ENCODE peak calls at places on chromosomes 2 and 18, in eight cellular contexts. One of them, this sample, is unnamed.

GRCh38 chr2:162175720-162176119 is 23.7 kb upstream of the GCG start:
- DNase-seq in HEK293T: no peak
- DNase-seq in EL: no peak
- DNase-seq in stimulated activated CD8-positive, alpha-beta memory T cell treated with anti-CD3 and anti-CD28 coated beads, Interleukin-2, amount 100 ng/mL, for 48 hours: no peak
- DNase-seq in activated CD4-positive, alpha-beta T cell treated with anti-CD3 and anti-CD28 coated beads, Interleukin-2, amount 10 ng/mL, durations not matched to agents 7 days and 5 days: no peak
- DNase-seq in Daoy: no peak
- DNase-seq in EH: no peak
- DNase-seq in NCI-H1092 treated with DMSO at 0.1 percent for 48 hours: no peak
- DNase-seq in this sample: no peak

GRCh38 chr2:45242161-45242741 is 233.0 kb upstream of the SIX2 start:
- DNase-seq in Daoy: peak; percentile 68
- DNase-seq in NCI-H1092 treated with DMSO at 0.1 percent for 48 hours: peak; percentile 33
- DNase-seq in EL: peak; percentile 47
- DNase-seq in EH: peak; percentile 55
- DNase-seq in HEK293T: no peak
- DNase-seq in activated CD4-positive, alpha-beta T cell treated with anti-CD3 and anti-CD28 coated beads, Interleukin-2, amount 10 ng/mL, durations not matched to agents 7 days and 5 days: no peak
- DNase-seq in stimulated activated CD8-positive, alpha-beta memory T cell treated with anti-CD3 and anti-CD28 coated beads, Interleukin-2, amount 100 ng/mL, for 48 hours: no peak
- DNase-seq in this sample: no peak

GRCh38 chr18:44680271-44681038 is at the start of gene SETBP1:
- DNase-seq in Daoy: peak; percentile 62
- DNase-seq in EH: peak; percentile 17
- DNase-seq in NCI-H1092 treated with DMSO at 0.1 percent for 48 hours: peak; percentile 83
- DNase-seq in stimulated activated CD8-positive, alpha-beta memory T cell treated with anti-CD3 and anti-CD28 coated beads, Interleukin-2, amount 100 ng/mL, for 48 hours: peak; percentile 35
- DNase-seq in activated CD4-positive, alpha-beta T cell treated with anti-CD3 and anti-CD28 coated beads, Interleukin-2, amount 10 ng/mL, durations not matched to agents 7 days and 5 days: peak; percentile 9
- DNase-seq in HEK293T: peak; percentile 31
- DNase-seq in EL: peak; percentile 49
- DNase-seq in this sample: no peak

GRCh38 chr2:47002480-47003381 is 87.1 kb upstream of the MCFD2 start:
- DNase-seq in HEK293T: no peak
- DNase-seq in Daoy: peak; percentile 35
- DNase-seq in NCI-H1092 treated with DMSO at 0.1 percent for 48 hours: peak; percentile 36
- DNase-seq in stimulated activated CD8-positive, alpha-beta memory T cell treated with anti-CD3 and anti-CD28 coated beads, Interleukin-2, amount 100 ng/mL, for 48 hours: no peak
- DNase-seq in EL: no peak
- DNase-seq in activated CD4-positive, alpha-beta T cell treated with anti-CD3 and anti-CD28 coated beads, Interleukin-2, amount 10 ng/mL, durations not matched to agents 7 days and 5 days: no peak
- DNase-seq in EH: peak; percentile 41
- DNase-seq in this sample: no peak

GRCh38 chr18:79899609-79900435 is 51.6 kb downstream of the SLC66A2 start:
- DNase-seq in NCI-H1092 treated with DMSO at 0.1 percent for 48 hours: no peak
- DNase-seq in activated CD4-positive, alpha-beta T cell treated with anti-CD3 and anti-CD28 coated beads, Interleukin-2, amount 10 ng/mL, durations not matched to agents 7 days and 5 days: no peak
- DNase-seq in HEK293T: no peak
- DNase-seq in EH: no peak
- DNase-seq in stimulated activated CD8-positive, alpha-beta memory T cell treated with anti-CD3 and anti-CD28 coated beads, Interleukin-2, amount 100 ng/mL, for 48 hours: no peak
- DNase-seq in EL: no peak
- DNase-seq in Daoy: no peak
- DNase-seq in this sample: no peak

GRCh38 chr2:237012577-237013237 is 73.0 kb upstream of the COPS8 start:
- DNase-seq in HEK293T: no peak
- DNase-seq in EH: no peak
- DNase-seq in activated CD4-positive, alpha-beta T cell treated with anti-CD3 and anti-CD28 coated beads, Interleukin-2, amount 10 ng/mL, durations not matched to agents 7 days and 5 days: no peak
- DNase-seq in EL: no peak
- DNase-seq in NCI-H1092 treated with DMSO at 0.1 percent for 48 hours: no peak
- DNase-seq in stimulated activated CD8-positive, alpha-beta memory T cell treated with anti-CD3 and anti-CD28 coated beads, Interleukin-2, amount 100 ng/mL, for 48 hours: no peak
- DNase-seq in Daoy: peak; percentile 46
- DNase-seq in this sample: no peak

GRCh38 chr2:236047886-236048540 is 120.2 kb downstream of the GBX2 start:
- DNase-seq in NCI-H1092 treated with DMSO at 0.1 percent for 48 hours: no peak
- DNase-seq in EL: no peak
- DNase-seq in EH: no peak
- DNase-seq in HEK293T: no peak
- DNase-seq in stimulated activated CD8-positive, alpha-beta memory T cell treated with anti-CD3 and anti-CD28 coated beads, Interleukin-2, amount 100 ng/mL, for 48 hours: no peak
- DNase-seq in activated CD4-positive, alpha-beta T cell treated with anti-CD3 and anti-CD28 coated beads, Interleukin-2, amount 10 ng/mL, durations not matched to agents 7 days and 5 days: no peak
- DNase-seq in Daoy: no peak
- DNase-seq in this sample: no peak

GRCh38 chr2:212842544-212843185 is 304.1 kb upstream of the ERBB4 start:
- DNase-seq in EH: peak; percentile 89
- DNase-seq in stimulated activated CD8-positive, alpha-beta memory T cell treated with anti-CD3 and anti-CD28 coated beads, Interleukin-2, amount 100 ng/mL, for 48 hours: no peak
- DNase-seq in NCI-H1092 treated with DMSO at 0.1 percent for 48 hours: no peak
- DNase-seq in activated CD4-positive, alpha-beta T cell treated with anti-CD3 and anti-CD28 coated beads, Interleukin-2, amount 10 ng/mL, durations not matched to agents 7 days and 5 days: no peak
- DNase-seq in Daoy: peak; percentile 50
- DNase-seq in EL: peak; percentile 93
- DNase-seq in HEK293T: no peak
- DNase-seq in this sample: no peak

GRCh38 chr2:127049927-127050802 is 56.8 kb downstream of the BIN1 start:
- DNase-seq in activated CD4-positive, alpha-beta T cell treated with anti-CD3 and anti-CD28 coated beads, Interleukin-2, amount 10 ng/mL, durations not matched to agents 7 days and 5 days: peak; percentile 60
- DNase-seq in NCI-H1092 treated with DMSO at 0.1 percent for 48 hours: peak; percentile 20
- DNase-seq in EL: peak; percentile 49
- DNase-seq in Daoy: peak; percentile 70
- DNase-seq in HEK293T: peak; percentile 86
- DNase-seq in EH: peak; percentile 59
- DNase-seq in stimulated activated CD8-positive, alpha-beta memory T cell treated with anti-CD3 and anti-CD28 coated beads, Interleukin-2, amount 100 ng/mL, for 48 hours: peak; percentile 66
- DNase-seq in this sample: no peak

GRCh38 chr2:227325824-227326195 is 759 bp downstream of the MFF start:
- DNase-seq in activated CD4-positive, alpha-beta T cell treated with anti-CD3 and anti-CD28 coated beads, Interleukin-2, amount 10 ng/mL, durations not matched to agents 7 days and 5 days: no peak
- DNase-seq in stimulated activated CD8-positive, alpha-beta memory T cell treated with anti-CD3 and anti-CD28 coated beads, Interleukin-2, amount 100 ng/mL, for 48 hours: no peak
- DNase-seq in EH: peak; percentile 68
- DNase-seq in HEK293T: peak; percentile 50
- DNase-seq in EL: peak; percentile 62
- DNase-seq in Daoy: peak; percentile 52
- DNase-seq in NCI-H1092 treated with DMSO at 0.1 percent for 48 hours: no peak
- DNase-seq in this sample: no peak

GRCh38 chr2:138949517-138949916 is 169.3 kb upstream of the NXPH2 start:
- DNase-seq in EH: no peak
- DNase-seq in Daoy: no peak
- DNase-seq in activated CD4-positive, alpha-beta T cell treated with anti-CD3 and anti-CD28 coated beads, Interleukin-2, amount 10 ng/mL, durations not matched to agents 7 days and 5 days: no peak
- DNase-seq in NCI-H1092 treated with DMSO at 0.1 percent for 48 hours: no peak
- DNase-seq in stimulated activated CD8-positive, alpha-beta memory T cell treated with anti-CD3 and anti-CD28 coated beads, Interleukin-2, amount 100 ng/mL, for 48 hours: no peak
- DNase-seq in HEK293T: no peak
- DNase-seq in EL: no peak
- DNase-seq in this sample: peak; percentile 85

GRCh38 chr2:9573013-9573708 is 17.5 kb upstream of the ADAM17 start:
- DNase-seq in EH: peak; percentile 41
- DNase-seq in EL: peak; percentile 50
- DNase-seq in Daoy: no peak
- DNase-seq in activated CD4-positive, alpha-beta T cell treated with anti-CD3 and anti-CD28 coated beads, Interleukin-2, amount 10 ng/mL, durations not matched to agents 7 days and 5 days: no peak
- DNase-seq in HEK293T: no peak
- DNase-seq in stimulated activated CD8-positive, alpha-beta memory T cell treated with anti-CD3 and anti-CD28 coated beads, Interleukin-2, amount 100 ng/mL, for 48 hours: no peak
- DNase-seq in NCI-H1092 treated with DMSO at 0.1 percent for 48 hours: no peak
- DNase-seq in this sample: no peak

GRCh38 chr2:18771212-18771611 is 181.8 kb upstream of the NT5C1B start:
- DNase-seq in EL: no peak
- DNase-seq in NCI-H1092 treated with DMSO at 0.1 percent for 48 hours: no peak
- DNase-seq in EH: no peak
- DNase-seq in Daoy: peak; percentile 27
- DNase-seq in activated CD4-positive, alpha-beta T cell treated with anti-CD3 and anti-CD28 coated beads, Interleukin-2, amount 10 ng/mL, durations not matched to agents 7 days and 5 days: no peak
- DNase-seq in stimulated activated CD8-positive, alpha-beta memory T cell treated with anti-CD3 and anti-CD28 coated beads, Interleukin-2, amount 100 ng/mL, for 48 hours: no peak
- DNase-seq in HEK293T: no peak
- DNase-seq in this sample: no peak

GRCh38 chr2:152615177-152615576 is 102.1 kb downstream of the PRPF40A start:
- DNase-seq in activated CD4-positive, alpha-beta T cell treated with anti-CD3 and anti-CD28 coated beads, Interleukin-2, amount 10 ng/mL, durations not matched to agents 7 days and 5 days: no peak
- DNase-seq in Daoy: no peak
- DNase-seq in stimulated activated CD8-positive, alpha-beta memory T cell treated with anti-CD3 and anti-CD28 coated beads, Interleukin-2, amount 100 ng/mL, for 48 hours: no peak
- DNase-seq in EH: no peak
- DNase-seq in EL: no peak
- DNase-seq in HEK293T: no peak
- DNase-seq in NCI-H1092 treated with DMSO at 0.1 percent for 48 hours: no peak
- DNase-seq in this sample: no peak

GRCh38 chr2:118321436-118322100 is 233.3 kb downstream of the INSIG2 start:
- DNase-seq in NCI-H1092 treated with DMSO at 0.1 percent for 48 hours: no peak
- DNase-seq in Daoy: no peak
- DNase-seq in HEK293T: no peak
- DNase-seq in EH: no peak
- DNase-seq in stimulated activated CD8-positive, alpha-beta memory T cell treated with anti-CD3 and anti-CD28 coated beads, Interleukin-2, amount 100 ng/mL, for 48 hours: no peak
- DNase-seq in EL: no peak
- DNase-seq in activated CD4-positive, alpha-beta T cell treated with anti-CD3 and anti-CD28 coated beads, Interleukin-2, amount 10 ng/mL, durations not matched to agents 7 days and 5 days: no peak
- DNase-seq in this sample: no peak

GRCh38 chr2:172102858-172103359 is at the start of gene DLX2:
- DNase-seq in NCI-H1092 treated with DMSO at 0.1 percent for 48 hours: peak; percentile 94
- DNase-seq in EL: peak; percentile 94
- DNase-seq in EH: peak; percentile 93
- DNase-seq in activated CD4-positive, alpha-beta T cell treated with anti-CD3 and anti-CD28 coated beads, Interleukin-2, amount 10 ng/mL, durations not matched to agents 7 days and 5 days: peak; percentile 71
- DNase-seq in HEK293T: peak; percentile 88
- DNase-seq in Daoy: peak; percentile 95
- DNase-seq in stimulated activated CD8-positive, alpha-beta memory T cell treated with anti-CD3 and anti-CD28 coated beads, Interleukin-2, amount 100 ng/mL, for 48 hours: peak; percentile 66
- DNase-seq in this sample: peak; percentile 85

GRCh38 chr18:69400976-69401474 is 337 bp downstream of the DOK6 start:
- DNase-seq in NCI-H1092 treated with DMSO at 0.1 percent for 48 hours: peak; percentile 49
- DNase-seq in activated CD4-positive, alpha-beta T cell treated with anti-CD3 and anti-CD28 coated beads, Interleukin-2, amount 10 ng/mL, durations not matched to agents 7 days and 5 days: no peak
- DNase-seq in EL: peak; percentile 3
- DNase-seq in HEK293T: peak; percentile 30
- DNase-seq in Daoy: no peak
- DNase-seq in stimulated activated CD8-positive, alpha-beta memory T cell treated with anti-CD3 and anti-CD28 coated beads, Interleukin-2, amount 100 ng/mL, for 48 hours: no peak
- DNase-seq in EH: peak; percentile 11
- DNase-seq in this sample: no peak

GRCh38 chr2:239323473-239323872 is 77.3 kb downstream of the HDAC4 start:
- DNase-seq in EL: no peak
- DNase-seq in stimulated activated CD8-positive, alpha-beta memory T cell treated with anti-CD3 and anti-CD28 coated beads, Interleukin-2, amount 100 ng/mL, for 48 hours: no peak
- DNase-seq in Daoy: no peak
- DNase-seq in NCI-H1092 treated with DMSO at 0.1 percent for 48 hours: no peak
- DNase-seq in EH: no peak
- DNase-seq in activated CD4-positive, alpha-beta T cell treated with anti-CD3 and anti-CD28 coated beads, Interleukin-2, amount 10 ng/mL, durations not matched to agents 7 days and 5 days: no peak
- DNase-seq in HEK293T: no peak
- DNase-seq in this sample: no peak

GRCh38 chr2:38528008-38528442 is 74.7 kb downstream of the HNRNPLL start:
- DNase-seq in HEK293T: peak; percentile 67
- DNase-seq in EL: peak; percentile 81
- DNase-seq in stimulated activated CD8-positive, alpha-beta memory T cell treated with anti-CD3 and anti-CD28 coated beads, Interleukin-2, amount 100 ng/mL, for 48 hours: peak; percentile 56
- DNase-seq in activated CD4-positive, alpha-beta T cell treated with anti-CD3 and anti-CD28 coated beads, Interleukin-2, amount 10 ng/mL, durations not matched to agents 7 days and 5 days: peak; percentile 19
- DNase-seq in Daoy: peak; percentile 87
- DNase-seq in EH: peak; percentile 77
- DNase-seq in NCI-H1092 treated with DMSO at 0.1 percent for 48 hours: peak; percentile 56
- DNase-seq in this sample: no peak

GRCh38 chr2:159612255-159612901 is 4.0 kb downstream of the BAZ2B start:
- DNase-seq in EH: peak; percentile 10
- DNase-seq in EL: no peak
- DNase-seq in stimulated activated CD8-positive, alpha-beta memory T cell treated with anti-CD3 and anti-CD28 coated beads, Interleukin-2, amount 100 ng/mL, for 48 hours: no peak
- DNase-seq in Daoy: peak; percentile 7
- DNase-seq in NCI-H1092 treated with DMSO at 0.1 percent for 48 hours: peak; percentile 67
- DNase-seq in activated CD4-positive, alpha-beta T cell treated with anti-CD3 and anti-CD28 coated beads, Interleukin-2, amount 10 ng/mL, durations not matched to agents 7 days and 5 days: no peak
- DNase-seq in HEK293T: no peak
- DNase-seq in this sample: no peak